ENCODE peak calls at places on chromosome 9, in five cellular contexts. One of them, this sample, is unnamed.

GRCh38 chr9:137313326-137313920 is 11.4 kb upstream of the NRARP start:
- DNase-seq in astrocyte of the cerebellum: no peak
- DNase-seq in left ventricle myocardium superior: no peak
- DNase-seq in cardiac muscle cell: no peak
- DNase-seq in AML-193: no peak
- DNase-seq in this sample: no peak

GRCh38 chr9:110842169-110842568 is 173.6 kb downstream of the MUSK start:
- DNase-seq in cardiac muscle cell: no peak
- DNase-seq in left ventricle myocardium superior: no peak
- DNase-seq in astrocyte of the cerebellum: no peak
- DNase-seq in AML-193: no peak
- DNase-seq in this sample: no peak

GRCh38 chr9:121780177-121780576 is 128.7 kb downstream of the DAB2IP start:
- DNase-seq in cardiac muscle cell: no peak
- DNase-seq in left ventricle myocardium superior: no peak
- DNase-seq in AML-193: no peak
- DNase-seq in astrocyte of the cerebellum: no peak
- DNase-seq in this sample: no peak

GRCh38 chr9:20570086-20570485 is 52.2 kb downstream of the MLLT3 start:
- DNase-seq in astrocyte of the cerebellum: no peak
- DNase-seq in left ventricle myocardium superior: no peak
- DNase-seq in AML-193: no peak
- DNase-seq in cardiac muscle cell: no peak
- DNase-seq in this sample: no peak

GRCh38 chr9:96646081-96646991 is 8.8 kb downstream of the PRXL2C start:
- DNase-seq in cardiac muscle cell: peak
- DNase-seq in astrocyte of the cerebellum: no peak
- DNase-seq in left ventricle myocardium superior: no peak
- DNase-seq in AML-193: peak
- DNase-seq in this sample: no peak

GRCh38 chr9:7907636-7908195 is 108.1 kb upstream of the DMAC1 start:
- DNase-seq in cardiac muscle cell: no peak
- DNase-seq in AML-193: no peak
- DNase-seq in left ventricle myocardium superior: no peak
- DNase-seq in astrocyte of the cerebellum: peak
- DNase-seq in this sample: no peak

GRCh38 chr9:113992994-113993393 is 85.1 kb downstream of the AMBP start:
- DNase-seq in AML-193: peak
- DNase-seq in astrocyte of the cerebellum: no peak
- DNase-seq in left ventricle myocardium superior: no peak
- DNase-seq in cardiac muscle cell: no peak
- DNase-seq in this sample: no peak

GRCh38 chr9:131423171-131423581 is 29.3 kb downstream of the PRRC2B start:
- DNase-seq in astrocyte of the cerebellum: peak
- DNase-seq in cardiac muscle cell: peak
- DNase-seq in left ventricle myocardium superior: peak
- DNase-seq in AML-193: no peak
- DNase-seq in this sample: peak

GRCh38 chr9:125810161-125810560 is 63.0 kb downstream of the PBX3 start:
- DNase-seq in astrocyte of the cerebellum: no peak
- DNase-seq in AML-193: no peak
- DNase-seq in left ventricle myocardium superior: no peak
- DNase-seq in cardiac muscle cell: peak
- DNase-seq in this sample: no peak

GRCh38 chr9:96232539-96233241 is 69.3 kb downstream of the HSD17B3 start:
- DNase-seq in AML-193: peak
- DNase-seq in cardiac muscle cell: peak
- DNase-seq in astrocyte of the cerebellum: no peak
- DNase-seq in left ventricle myocardium superior: peak
- DNase-seq in this sample: peak

GRCh38 chr9:75855509-75855908 is 35.0 kb upstream of the PCSK5 start:
- DNase-seq in astrocyte of the cerebellum: peak
- DNase-seq in left ventricle myocardium superior: no peak
- DNase-seq in cardiac muscle cell: peak
- DNase-seq in AML-193: no peak
- DNase-seq in this sample: no peak

GRCh38 chr9:98117984-98118639 is 910 bp downstream of the TRIM14 start:
- DNase-seq in left ventricle myocardium superior: no peak
- DNase-seq in cardiac muscle cell: peak
- DNase-seq in AML-193: peak
- DNase-seq in astrocyte of the cerebellum: no peak
- DNase-seq in this sample: no peak

GRCh38 chr9:121050128-121050988 is at the start of gene C5:
- DNase-seq in AML-193: no peak
- DNase-seq in left ventricle myocardium superior: no peak
- DNase-seq in cardiac muscle cell: no peak
- DNase-seq in astrocyte of the cerebellum: no peak
- DNase-seq in this sample: no peak

GRCh38 chr9:132670359-132670815 is at the start of gene GTF3C4:
- DNase-seq in left ventricle myocardium superior: peak
- DNase-seq in astrocyte of the cerebellum: peak
- DNase-seq in AML-193: no peak
- DNase-seq in cardiac muscle cell: peak
- DNase-seq in this sample: peak

GRCh38 chr9:469672-470040 is 255.0 kb downstream of the DOCK8 start:
- DNase-seq in left ventricle myocardium superior: no peak
- DNase-seq in astrocyte of the cerebellum: no peak
- DNase-seq in cardiac muscle cell: no peak
- DNase-seq in AML-193: no peak
- DNase-seq in this sample: peak

GRCh38 chr9:14140121-14140520 is 173.8 kb downstream of the NFIB start:
- DNase-seq in left ventricle myocardium superior: no peak
- DNase-seq in AML-193: no peak
- DNase-seq in cardiac muscle cell: no peak
- DNase-seq in astrocyte of the cerebellum: no peak
- DNase-seq in this sample: no peak

GRCh38 chr9:112747094-112747493 is 3.5 kb upstream of the SNX30 start:
- DNase-seq in left ventricle myocardium superior: no peak
- DNase-seq in astrocyte of the cerebellum: no peak
- DNase-seq in cardiac muscle cell: no peak
- DNase-seq in AML-193: no peak
- DNase-seq in this sample: peak

GRCh38 chr9:101727621-101728524 is 10.6 kb downstream of the GRIN3A start:
- DNase-seq in astrocyte of the cerebellum: no peak
- DNase-seq in cardiac muscle cell: peak
- DNase-seq in AML-193: peak
- DNase-seq in left ventricle myocardium superior: no peak
- DNase-seq in this sample: no peak

GRCh38 chr9:135340143-135340655 is 139.4 kb upstream of the PPP1R26 start:
- DNase-seq in cardiac muscle cell: no peak
- DNase-seq in astrocyte of the cerebellum: no peak
- DNase-seq in AML-193: no peak
- DNase-seq in left ventricle myocardium superior: no peak
- DNase-seq in this sample: peak

GRCh38 chr9:93090091-93090655 is 5.8 kb upstream of the CARD19 start:
- DNase-seq in left ventricle myocardium superior: no peak
- DNase-seq in AML-193: no peak
- DNase-seq in cardiac muscle cell: no peak
- DNase-seq in astrocyte of the cerebellum: no peak
- DNase-seq in this sample: no peak

This sample was measured in head of caudate nucleus.